ENCODE peak calls at places on chromosomes 6 and 20, in ten cellular contexts. M is breast epithelium, S is GM23338, U is prostate gland, D is adrenal gland, Y is left lung, Z is psoas muscle, N is ovary, P is fibroblast of lung, H is A673. O is an unnamed sample.

GRCh38 chr6:84771732-84772131 is 7.3 kb upstream of the TBX18 start:
- DNase-seq in P (no peak), Y (no peak), D (no peak), M (no peak), Z (no peak), N (no peak), S (no peak), U (no peak), H (no peak), O (no peak)

GRCh38 chr6:42260424-42260888 is 42.8 kb upstream of the MRPS10 start:
- DNase-seq in N (no peak), Z (peak), D (no peak), U (no peak), Y (no peak), M (no peak), P (no peak), H (peak), S (peak), O (no peak)

GRCh38 chr6:34514112-34514511 is 42.0 kb downstream of the SPDEF start:
- DNase-seq in Z (no peak), Y (no peak), M (no peak), S (no peak), H (no peak), P (no peak), N (no peak), D (no peak), U (no peak), O (no peak)

GRCh38 chr6:109790131-109790530 is 99.0 kb downstream of the FIG4 start:
- DNase-seq in Z (no peak), N (no peak), M (no peak), P (no peak), Y (no peak), S (peak), U (no peak), H (no peak), D (no peak), O (no peak)

GRCh38 chr6:25176466-25176865 is 102.7 kb upstream of the CARMIL1 start:
- DNase-seq in H (no peak), N (no peak), D (no peak), P (no peak), Y (no peak), S (no peak), Z (no peak), U (no peak), M (no peak), O (no peak)

GRCh38 chr6:36953931-36954261 is 642 bp upstream of the PI16 start:
- DNase-seq in M (no peak), P (no peak), N (no peak), D (no peak), Y (no peak), H (no peak), Z (no peak), S (no peak), U (no peak), O (no peak)

GRCh38 chr6:28816909-28817807 is 106.6 kb downstream of the TRIM27 start:
- DNase-seq in D (no peak), H (peak), P (peak), U (no peak), Z (no peak), Y (no peak), M (no peak), S (peak), N (no peak), O (no peak)

GRCh38 chr6:109897025-109897424 is 81.1 kb upstream of the GPR6 start:
- DNase-seq in N (no peak), M (no peak), Z (no peak), D (no peak), U (no peak), S (no peak), H (no peak), P (no peak), Y (no peak), O (no peak)

GRCh38 chr6:67285770-67286495 is 1349.1 kb upstream of the ADGRB3 start:
- DNase-seq in N (no peak), U (no peak), H (no peak), P (peak), Y (no peak), M (no peak), S (no peak), D (no peak), Z (no peak), O (no peak)

GRCh38 chr6:112833546-112834215 is 486.6 kb downstream of the RFPL4B start:
- DNase-seq in S (no peak), Y (no peak), M (no peak), Z (no peak), H (no peak), P (peak), N (no peak), D (no peak), U (no peak), O (no peak)

GRCh38 chr6:21935561-21936028 is 342.0 kb downstream of the SOX4 start:
- DNase-seq in U (no peak), D (peak), H (peak), P (peak), M (no peak), Y (peak), N (no peak), Z (no peak), S (peak), O (no peak)

GRCh38 chr20:11101243-11101642 is 427.4 kb upstream of the JAG1 start:
- DNase-seq in P (no peak), Z (no peak), S (no peak), H (no peak), M (no peak), U (no peak), Y (no peak), D (no peak), N (no peak), O (no peak)

GRCh38 chr6:144999127-144999526 is 714.0 kb downstream of the UTRN start:
- DNase-seq in M (no peak), P (no peak), U (no peak), N (no peak), H (no peak), D (no peak), S (no peak), Y (no peak), Z (no peak), O (no peak)

DNA sequence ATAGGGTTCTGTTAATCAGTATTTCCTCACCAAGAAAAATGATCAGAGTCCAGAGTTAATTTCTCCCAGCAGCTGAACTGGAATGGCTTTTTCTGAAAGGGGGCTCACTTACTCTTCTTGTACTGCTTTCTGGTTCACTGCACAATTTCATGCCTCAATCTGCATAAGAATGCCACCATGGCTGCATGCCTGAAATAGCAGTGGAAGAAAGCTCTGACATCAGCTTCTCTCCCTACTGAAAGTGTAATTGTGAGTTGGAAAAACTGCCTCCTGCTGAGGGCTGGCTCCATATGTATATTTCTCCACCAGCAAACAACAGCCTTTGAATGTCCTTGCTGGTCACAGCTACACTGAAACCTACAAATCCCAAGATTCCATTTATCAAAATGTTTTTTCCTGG is 1027.2 kb upstream of the GJE1 start:
- DNase-seq in S (peak), H (peak), N (no peak), P (peak), U (no peak), D (no peak), Z (no peak), M (no peak), Y (no peak), O (no peak)
- H3K27ac ChIP-seq in S (peak), H (peak), N (no peak), P (no peak), U (no peak), D (no peak), Z (no peak), M (no peak), Y (no peak), O (no peak)

GRCh38 chr20:58213112-58213511 is 15.3 kb downstream of the ANKRD60 start:
- DNase-seq in M (no peak), D (no peak), Z (no peak), N (no peak), S (no peak), U (no peak), P (no peak), Y (no peak), H (no peak), O (no peak)
- TF ChIP-seq CTCF in M (no peak), D (peak), Z (no peak), N (no peak), S (no peak), U (no peak), P (no peak), Y (no peak), H (peak), O (no peak)

GRCh38 chr6:6588924-6589696 is 590 bp downstream of the LY86 start:
- DNase-seq in H (no peak), Z (no peak), U (no peak), D (no peak), P (no peak), N (no peak), Y (no peak), S (no peak), M (no peak), O (no peak)
- H3K27ac ChIP-seq in H (no peak), Z (no peak), U (no peak), D (peak), P (no peak), N (no peak), Y (no peak), S (no peak), M (peak), O (no peak)

GRCh38 chr20:48986899-48987298 is 59.2 kb upstream of the CSE1L start:
- DNase-seq in N (no peak), U (no peak), M (no peak), S (no peak), P (no peak), H (peak), Z (no peak), D (no peak), Y (no peak), O (peak)
- TF ChIP-seq CTCF in N (no peak), U (no peak), M (no peak), S (peak), P (no peak), H (peak), Z (no peak), D (peak), Y (no peak), O (peak)

GRCh38 chr20:20895537-20895936 is 183.1 kb upstream of the RALGAPA2 start:
- DNase-seq in U (no peak), D (no peak), S (no peak), M (no peak), H (no peak), Z (no peak), P (no peak), N (no peak), Y (no peak), O (no peak)
- H3K27ac ChIP-seq in U (no peak), D (no peak), S (no peak), M (no peak), H (no peak), Z (no peak), P (no peak), N (no peak), Y (no peak), O (no peak)

GRCh38 chr6:48933136-48933535 is 529.9 kb downstream of the MMUT start:
- DNase-seq in Z (no peak), D (no peak), P (no peak), M (no peak), Y (no peak), U (no peak), H (no peak), N (no peak), S (no peak), O (no peak)

DNA sequence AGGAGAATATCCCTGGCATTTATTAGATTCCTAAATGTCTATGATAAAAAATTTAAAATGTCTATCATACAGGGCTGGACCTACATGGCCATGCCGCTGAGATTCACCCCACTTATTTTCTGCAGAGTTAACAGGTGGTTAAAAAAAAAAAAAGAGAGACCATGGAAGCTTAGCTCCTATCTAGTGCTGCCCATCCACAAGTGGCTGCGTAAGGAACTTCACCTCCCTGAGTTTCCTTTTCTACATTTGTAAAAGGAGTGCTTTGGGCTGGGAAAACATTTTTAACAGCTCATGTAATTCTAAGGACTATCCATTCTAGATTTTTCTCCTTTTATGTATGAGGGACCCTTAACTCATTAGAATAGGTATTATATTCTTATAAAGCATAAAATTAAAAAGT is 534.1 kb downstream of the MMUT start:
- DNase-seq in U (no peak), M (no peak), S (peak), H (no peak), N (no peak), D (no peak), Y (no peak), P (no peak), Z (no peak), O (no peak)
- TF ChIP-seq CTCF in U (no peak), M (no peak), S (peak), H (no peak), N (no peak), D (no peak), Y (no peak), P (no peak), Z (no peak), O (no peak)

GRCh38 chr6:157864185-157864761 is 41.2 kb downstream of the SNX9 start:
- DNase-seq in D (no peak), P (no peak), U (no peak), S (no peak), Y (no peak), H (no peak), M (no peak), Z (no peak), N (no peak), O (no peak)

GRCh38 chr6:157861184-157861583 is 38.1 kb downstream of the SNX9 start:
- DNase-seq in N (no peak), D (peak), U (no peak), Y (no peak), P (no peak), H (no peak), Z (no peak), S (no peak), M (no peak), O (no peak)

GRCh38 chr6:157860505-157860991 is 37.5 kb downstream of the SNX9 start:
- DNase-seq in D (no peak), Y (no peak), H (peak), Z (no peak), S (no peak), N (no peak), P (peak), M (no peak), U (no peak), O (no peak)

GRCh38 chr6:157859775-157860504 is 36.9 kb downstream of the SNX9 start:
- DNase-seq in S (no peak), Y (no peak), N (no peak), Z (no peak), P (no peak), M (no peak), H (no peak), D (no peak), U (no peak), O (no peak)

GRCh38 chr6:157861814-157862213 is 38.8 kb downstream of the SNX9 start:
- DNase-seq in P (peak), Y (no peak), S (no peak), N (no peak), U (no peak), Z (no peak), D (no peak), H (no peak), M (no peak), O (no peak)
- H3K27ac ChIP-seq in P (no peak), Y (no peak), S (no peak), N (no peak), U (no peak), Z (no peak), D (no peak), H (no peak), M (no peak), O (no peak)

GRCh38 chr20:34829191-34829590 is 3.7 kb upstream of the NCOA6 start:
- DNase-seq in Y (no peak), Z (no peak), M (no peak), U (no peak), N (no peak), D (no peak), H (no peak), P (no peak), S (peak), O (no peak)

DNA sequence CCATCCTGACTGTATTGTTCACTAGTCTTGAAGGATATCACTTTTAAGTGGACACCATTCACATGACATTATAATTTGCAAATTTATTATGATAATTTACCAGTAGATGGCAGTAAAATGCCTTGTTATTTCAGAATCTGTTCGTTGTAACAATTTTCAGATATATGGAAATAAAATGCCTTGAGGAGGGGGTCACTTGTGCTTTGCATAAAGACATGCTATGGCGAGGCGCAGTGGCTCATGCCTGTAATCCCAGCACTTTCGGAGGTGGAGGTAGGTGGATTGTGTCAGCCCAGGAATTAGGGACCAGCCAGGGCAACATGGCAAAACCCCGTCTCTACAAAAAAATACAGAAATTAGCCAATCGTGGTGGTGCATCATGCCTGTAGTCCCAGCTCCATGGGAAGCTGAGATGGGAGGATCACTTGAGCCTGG is 9.0 kb upstream of the NCOA6 start:
- DNase-seq in H (peak), Y (no peak), D (no peak), P (peak), Z (no peak), S (peak), N (no peak), U (no peak), M (no peak), O (peak)
- TF ChIP-seq CTCF in H (peak), Y (no peak), D (peak), P (no peak), Z (peak), S (peak), N (no peak), U (no peak), M (no peak), O (peak)

GRCh38 chr20:33655164-33655563 is 7.0 kb upstream of the C20orf144 start:
- DNase-seq in H (no peak), D (no peak), U (no peak), M (no peak), N (peak), Y (no peak), Z (no peak), P (no peak), S (no peak), O (no peak)

GRCh38 chr20:33654680-33655161 is 7.4 kb upstream of the C20orf144 start:
- DNase-seq in S (no peak), P (no peak), H (no peak), D (no peak), Y (no peak), M (no peak), N (peak), Z (no peak), U (no peak), O (no peak)

GRCh38 chr20:33653218-33653899 is 8.8 kb upstream of the C20orf144 start:
- DNase-seq in P (peak), D (peak), S (peak), Y (no peak), Z (no peak), U (no peak), H (peak), M (no peak), N (peak), O (peak)

GRCh38 chr20:33656010-33656782 is 5.9 kb upstream of the C20orf144 start:
- DNase-seq in P (no peak), U (no peak), Y (peak), Z (no peak), H (no peak), M (no peak), D (no peak), N (peak), S (no peak), O (no peak)

GRCh38 chr20:33653900-33654596 is 8.1 kb upstream of the C20orf144 start:
- DNase-seq in P (no peak), M (peak), N (peak), D (no peak), H (no peak), U (peak), Y (peak), S (peak), Z (no peak), O (peak)
- H3K27ac ChIP-seq in P (no peak), M (peak), N (peak), D (no peak), H (no peak), U (peak), Y (no peak), S (no peak), Z (no peak), O (no peak)